ENCODE peak calls at places on chromosomes 11 and 22, in five cellular contexts. O, Z, S, G and X are unnamed samples.

GRCh38 chr22:36395922-36396321 is 8.2 kb upstream of the MYH9 start:
- DNase-seq in O (no peak), Z (peak), S (no peak), G (peak), X (no peak)

GRCh38 chr11:114607753-114608459 is 12.3 kb upstream of the NXPE4 start:
- DNase-seq in O (no peak), Z (peak), S (no peak), G (peak), X (no peak)

GRCh38 chr11:120786206-120786735 is 237.6 kb upstream of the TBCEL start:
- DNase-seq in O (no peak), Z (no peak), S (no peak), G (no peak), X (no peak)

GRCh38 chr11:18617688-18618340 is 16.3 kb downstream of the SPTY2D1 start:
- DNase-seq in O (peak), Z (peak), S (no peak), G (peak), X (no peak)

GRCh38 chr11:109735139-109735538 is 313.1 kb downstream of the C11orf87 start:
- DNase-seq in O (no peak), Z (no peak), S (no peak), G (no peak), X (no peak)

GRCh38 chr11:45725776-45726606 is 60.6 kb upstream of the CHST1 start:
- DNase-seq in O (peak), Z (no peak), S (no peak), G (no peak), X (no peak)

GRCh38 chr11:45021001-45021400 is 70.3 kb upstream of the TP53I11 start:
- DNase-seq in O (no peak), Z (no peak), S (no peak), G (peak), X (no peak)

GRCh38 chr11:733072-733471 is 14.2 kb upstream of the TALDO1 start:
- DNase-seq in O (no peak), Z (no peak), S (no peak), G (no peak), X (no peak)

GRCh38 chr22:49969751-49970527 is 9.4 kb downstream of the PIM3 start:
- DNase-seq in O (peak), Z (no peak), S (no peak), G (no peak), X (no peak)

GRCh38 chr11:47863893-47864430 is 15.8 kb upstream of the NUP160 start:
- DNase-seq in O (no peak), Z (no peak), S (no peak), G (no peak), X (no peak)

GRCh38 chr11:116582621-116583020 is 190.2 kb downstream of the BUD13 start:
- DNase-seq in O (no peak), Z (no peak), S (no peak), G (no peak), X (no peak)

GRCh38 chr11:69200331-69201047 is 44.8 kb downstream of the SMIM38 start:
- DNase-seq in O (no peak), Z (no peak), S (no peak), G (no peak), X (no peak)

GRCh38 chr22:24305260-24305692 is 34.6 kb downstream of the SPECC1L start:
- DNase-seq in O (no peak), Z (peak), S (no peak), G (peak), X (no peak)